ENCODE peak calls at places on chromosomes 16 and 17, in ten cellular contexts. E is fibroblast of mammary gland; R is activated CD8-positive, alpha-beta T cell treated with anti-CD3 and anti-CD28 coated beads for 36 hours; A is glutamatergic neuron; C is thoracic aorta; S is psoas muscle; P is RWPE1; V is A549; W is fibroblast of the aortic adventitia; D is progenitor cell of endocrine pancreas. K is an unnamed sample.

GRCh38 chr17:50267074-50267841 is 7.0 kb upstream of the TMEM92 start:
- DNase-seq in E (peak), R (no peak), A (no peak), C (no peak), S (peak), P (no peak), V (no peak), W (peak), D (no peak), K (no peak)

GRCh38 chr16:48503779-48504178 is 106.2 kb downstream of the N4BP1 start:
- DNase-seq in E (peak), R (no peak), A (no peak), C (no peak), S (peak), P (no peak), V (no peak), W (peak), D (no peak), K (peak)

GRCh38 chr17:17570798-17571716 is 20.5 kb downstream of the PEMT start:
- DNase-seq in E (no peak), R (no peak), A (no peak), C (no peak), S (no peak), P (no peak), V (no peak), W (no peak), D (no peak), K (no peak)

GRCh38 chr17:75124819-75125162 is 6.8 kb downstream of the NT5C start:
- DNase-seq in E (no peak), R (no peak), A (no peak), C (no peak), S (no peak), P (no peak), V (no peak), W (no peak), D (no peak), K (no peak)

GRCh38 chr17:36647598-36647997 is 46.2 kb downstream of the MRM1 start:
- DNase-seq in E (no peak), R (no peak), A (peak), C (no peak), S (no peak), P (no peak), V (no peak), W (no peak), D (no peak), K (no peak)

GRCh38 chr16:63385714-63386113 is 1349.5 kb upstream of the CDH8 start:
- DNase-seq in E (no peak), R (no peak), A (peak), C (no peak), S (no peak), P (no peak), V (no peak), W (no peak), D (no peak), K (no peak)

GRCh38 chr16:28195859-28196258 is 15.9 kb downstream of the XPO6 start:
- DNase-seq in E (no peak), R (no peak), A (no peak), C (no peak), S (no peak), P (no peak), V (no peak), W (no peak), D (no peak), K (no peak)

GRCh38 chr16:414395-415169 is 10.9 kb upstream of the RAB11FIP3 start:
- DNase-seq in E (no peak), R (no peak), A (no peak), C (no peak), S (no peak), P (no peak), V (no peak), W (no peak), D (no peak), K (no peak)

GRCh38 chr17:76597156-76598003 is 11.7 kb upstream of the ST6GALNAC2 start:
- DNase-seq in E (no peak), R (no peak), A (no peak), C (no peak), S (no peak), P (peak), V (no peak), W (no peak), D (no peak), K (no peak)

GRCh38 chr16:75252946-75253911 is 1.8 kb upstream of the BCAR1 start:
- DNase-seq in E (peak), R (no peak), A (no peak), C (no peak), S (no peak), P (no peak), V (no peak), W (peak), D (no peak), K (peak)

GRCh38 chr17:49748791-49749190 is 15.1 kb downstream of the FAM117A start:
- DNase-seq in E (no peak), R (peak), A (no peak), C (no peak), S (no peak), P (no peak), V (no peak), W (no peak), D (no peak), K (no peak)

GRCh38 chr17:50608700-50609375 is 25.8 kb upstream of the ABCC3 start:
- DNase-seq in E (no peak), R (no peak), A (peak), C (no peak), S (no peak), P (no peak), V (no peak), W (no peak), D (no peak), K (no peak)

GRCh38 chr16:1152651-1153259 is at the start of gene CACNA1H:
- DNase-seq in E (no peak), R (peak), A (peak), C (no peak), S (no peak), P (peak), V (peak), W (no peak), D (peak), K (no peak)

GRCh38 chr17:5785343-5785742 is 201.0 kb upstream of the NLRP1 start:
- DNase-seq in E (peak), R (no peak), A (no peak), C (no peak), S (no peak), P (peak), V (no peak), W (peak), D (no peak), K (no peak)

GRCh38 chr17:66953661-66954060 is 10.8 kb upstream of the CACNG4 start:
- DNase-seq in E (no peak), R (no peak), A (no peak), C (no peak), S (no peak), P (no peak), V (no peak), W (no peak), D (no peak), K (no peak)

GRCh38 chr16:86261379-86261778 is 248.9 kb upstream of the FOXF1 start:
- DNase-seq in E (peak), R (no peak), A (no peak), C (no peak), S (no peak), P (peak), V (no peak), W (peak), D (no peak), K (no peak)

GRCh38 chr17:10616502-10617119 is 40.5 kb downstream of the MYH3 start:
- DNase-seq in E (peak), R (peak), A (peak), C (peak), S (peak), P (peak), V (peak), W (peak), D (peak), K (peak)

GRCh38 chr17:73754886-73755285 is 110.6 kb upstream of the SDK2 start:
- DNase-seq in E (no peak), R (no peak), A (no peak), C (no peak), S (no peak), P (no peak), V (no peak), W (no peak), D (no peak), K (no peak)

GRCh38 chr16:27963471-27963965 is 100.0 kb downstream of the GSG1L start:
- DNase-seq in E (no peak), R (no peak), A (no peak), C (no peak), S (no peak), P (no peak), V (no peak), W (no peak), D (no peak), K (no peak)

GRCh38 chr16:1696863-1697262 is 9.1 kb upstream of the MAPK8IP3 start:
- DNase-seq in E (no peak), R (no peak), A (no peak), C (no peak), S (no peak), P (peak), V (no peak), W (no peak), D (no peak), K (no peak)

GRCh38 chr16:65698943-65699342 is 577.1 kb upstream of the CDH11 start:
- DNase-seq in E (no peak), R (no peak), A (no peak), C (no peak), S (no peak), P (no peak), V (no peak), W (peak), D (no peak), K (no peak)

GRCh38 chr17:72353502-72353901 is 232.7 kb downstream of the SOX9 start:
- DNase-seq in E (no peak), R (no peak), A (no peak), C (no peak), S (no peak), P (no peak), V (no peak), W (no peak), D (no peak), K (no peak)

GRCh38 chr17:77821114-77821513 is 137.4 kb upstream of the TNRC6C start:
- DNase-seq in E (no peak), R (peak), A (no peak), C (no peak), S (peak), P (no peak), V (no peak), W (no peak), D (no peak), K (no peak)

GRCh38 chr16:25033852-25034251 is 18.7 kb upstream of the ARHGAP17 start:
- DNase-seq in E (peak), R (no peak), A (no peak), C (no peak), S (no peak), P (no peak), V (no peak), W (peak), D (no peak), K (no peak)

GRCh38 chr16:82133798-82134197 is 36.2 kb downstream of the MPHOSPH6 start:
- DNase-seq in E (no peak), R (peak), A (no peak), C (no peak), S (no peak), P (no peak), V (no peak), W (no peak), D (no peak), K (no peak)

GRCh38 chr16:48963901-48964615 is 317.6 kb downstream of the CBLN1 start:
- DNase-seq in E (peak), R (no peak), A (no peak), C (no peak), S (no peak), P (peak), V (no peak), W (peak), D (no peak), K (no peak)

GRCh38 chr16:17348826-17349225 is 121.9 kb downstream of the XYLT1 start:
- DNase-seq in E (no peak), R (no peak), A (no peak), C (no peak), S (no peak), P (no peak), V (no peak), W (no peak), D (no peak), K (no peak)

GRCh38 chr16:27326738-27327585 is 13.2 kb downstream of the IL4R start:
- DNase-seq in E (peak), R (peak), A (peak), C (peak), S (peak), P (peak), V (peak), W (peak), D (no peak), K (peak)

GRCh38 chr16:88917915-88918627 is 51.6 kb upstream of the PABPN1L start:
- DNase-seq in E (no peak), R (no peak), A (no peak), C (no peak), S (no peak), P (no peak), V (no peak), W (no peak), D (no peak), K (no peak)

GRCh38 chr16:88913870-88914269 is 47.4 kb upstream of the PABPN1L start:
- DNase-seq in E (no peak), R (no peak), A (no peak), C (no peak), S (no peak), P (no peak), V (no peak), W (no peak), D (no peak), K (no peak)

GRCh38 chr16:88915639-88916327 is 49.3 kb upstream of the PABPN1L start:
- DNase-seq in E (no peak), R (no peak), A (no peak), C (no peak), S (no peak), P (no peak), V (no peak), W (no peak), D (no peak), K (no peak)

GRCh38 chr16:88914750-88915368 is 48.4 kb upstream of the PABPN1L start:
- DNase-seq in E (peak), R (no peak), A (no peak), C (no peak), S (peak), P (no peak), V (no peak), W (peak), D (no peak), K (no peak)

DNA sequence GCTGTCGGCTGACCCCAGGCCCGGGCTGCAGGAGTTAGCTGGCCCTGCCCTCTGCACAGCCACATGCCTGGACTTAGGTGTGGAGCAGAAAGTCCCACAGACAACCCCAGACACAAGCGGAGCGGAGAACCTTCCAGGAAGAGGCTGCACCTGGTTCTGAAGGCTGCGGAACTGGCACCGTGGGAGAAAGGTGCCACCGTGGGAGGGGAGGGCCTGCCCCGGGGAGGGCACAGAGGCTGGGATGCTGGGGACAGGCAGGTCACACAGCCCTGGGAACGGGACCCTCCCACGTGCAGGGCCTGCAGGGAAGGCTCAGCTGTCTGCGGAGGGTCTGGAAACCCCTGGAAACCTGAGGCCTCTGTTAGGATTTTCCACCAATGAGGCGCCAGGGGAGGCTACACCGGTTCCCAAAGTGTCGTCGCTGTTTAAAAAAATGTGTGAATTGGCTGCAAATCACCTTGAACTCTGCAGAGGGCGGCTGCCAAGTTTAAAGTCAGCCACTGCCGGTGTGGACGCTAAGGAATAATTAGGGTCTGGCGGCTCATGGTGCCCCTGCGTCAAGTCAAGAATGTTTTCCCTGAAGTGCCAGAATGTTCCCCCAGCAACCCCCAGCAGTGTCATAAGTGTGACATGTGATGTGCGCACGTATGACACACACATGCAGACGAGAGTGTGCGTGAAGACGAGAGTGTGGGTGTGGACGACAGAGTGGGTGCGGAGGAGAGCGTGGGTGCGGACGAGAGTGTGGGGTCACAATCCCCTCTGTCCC is 50.9 kb upstream of the PABPN1L start:
- DNase-seq in E (no peak), R (no peak), A (no peak), C (no peak), S (no peak), P (no peak), V (no peak), W (no peak), D (no peak), K (no peak)
- TF ChIP-seq CTCF in E (no peak), R (no peak), A (no peak), C (no peak), S (no peak), P (no peak), V (no peak), W (no peak), D (no peak), K (no peak)

GRCh38 chr17:40445769-40446468 is 2.7 kb downstream of the IGFBP4 start:
- DNase-seq in E (peak), R (no peak), A (no peak), C (no peak), S (no peak), P (no peak), V (peak), W (peak), D (no peak), K (no peak)
- TF ChIP-seq CTCF in E (peak), R (no peak), A (no peak), C (no peak), S (no peak), P (no peak), V (no peak), W (peak), D (peak), K (no peak)

GRCh38 chr17:57108656-57109392 is 23.8 kb downstream of the AKAP1 start:
- DNase-seq in E (no peak), R (no peak), A (peak), C (peak), S (peak), P (no peak), V (no peak), W (no peak), D (no peak), K (no peak)

GRCh38 chr17:57106836-57107497 is 21.9 kb downstream of the AKAP1 start:
- DNase-seq in E (no peak), R (no peak), A (no peak), C (no peak), S (no peak), P (no peak), V (no peak), W (no peak), D (no peak), K (no peak)

GRCh38 chr17:57104461-57105175 is 19.6 kb downstream of the AKAP1 start:
- DNase-seq in E (peak), R (no peak), A (no peak), C (no peak), S (no peak), P (no peak), V (no peak), W (no peak), D (no peak), K (no peak)

GRCh38 chr17:57107498-57108101 is 22.6 kb downstream of the AKAP1 start:
- DNase-seq in E (no peak), R (no peak), A (no peak), C (no peak), S (no peak), P (peak), V (no peak), W (no peak), D (no peak), K (no peak)

DNA sequence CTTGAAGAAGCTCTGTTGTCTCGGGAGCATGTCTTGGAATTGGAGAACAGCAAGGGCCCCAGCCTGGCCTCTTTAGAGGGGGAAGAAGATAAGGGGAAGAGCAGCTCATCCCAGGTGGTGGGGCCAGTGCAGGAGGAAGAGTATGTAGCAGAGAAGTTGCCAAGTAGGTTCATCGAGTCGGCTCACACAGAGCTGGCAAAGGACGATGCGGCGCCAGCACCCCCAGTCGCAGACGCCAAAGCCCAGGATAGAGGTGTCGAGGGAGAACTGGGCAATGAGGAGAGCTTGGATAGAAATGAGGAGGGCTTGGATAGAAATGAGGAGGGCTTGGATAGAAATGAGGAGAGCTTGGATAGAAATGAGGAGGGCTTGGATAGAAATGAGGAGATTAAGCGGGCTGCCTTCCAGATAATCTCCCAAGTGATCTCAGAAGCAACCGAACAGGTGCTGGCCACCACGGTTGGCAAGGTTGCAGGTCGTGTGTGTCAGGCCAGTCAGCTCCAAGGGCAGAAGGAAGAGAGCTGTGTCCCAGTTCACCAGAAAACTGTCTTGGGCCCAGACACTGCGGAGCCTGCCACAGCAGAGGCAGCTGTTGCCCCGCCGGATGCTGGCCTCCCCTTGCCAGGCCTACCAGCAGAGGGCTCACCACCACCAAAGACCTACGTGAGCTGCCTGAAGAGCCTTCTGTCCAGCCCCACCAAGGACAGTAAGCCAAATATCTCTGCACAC is 21.2 kb downstream of the AKAP1 start:
- DNase-seq in E (no peak), R (no peak), A (no peak), C (no peak), S (peak), P (no peak), V (no peak), W (no peak), D (peak), K (no peak)
- TF ChIP-seq CTCF in E (peak), R (no peak), A (no peak), C (peak), S (peak), P (no peak), V (peak), W (no peak), D (peak), K (peak)

GRCh38 chr17:7561028-7561575 is 617 bp upstream of the SENP3 start:
- DNase-seq in E (peak), R (peak), A (peak), C (peak), S (peak), P (peak), V (peak), W (peak), D (peak), K (peak)

GRCh38 chr17:7559307-7560171 is 989 bp downstream of the TNFSF13 start:
- DNase-seq in E (no peak), R (peak), A (no peak), C (no peak), S (no peak), P (no peak), V (no peak), W (no peak), D (no peak), K (no peak)

GRCh38 chr17:7558544-7559306 is at the start of gene TNFSF13:
- DNase-seq in E (no peak), R (peak), A (no peak), C (no peak), S (peak), P (no peak), V (no peak), W (no peak), D (no peak), K (no peak)

GRCh38 chr17:7561589-7562207 is at the start of gene SENP3:
- DNase-seq in E (peak), R (peak), A (peak), C (no peak), S (peak), P (peak), V (peak), W (peak), D (peak), K (peak)

DNA sequence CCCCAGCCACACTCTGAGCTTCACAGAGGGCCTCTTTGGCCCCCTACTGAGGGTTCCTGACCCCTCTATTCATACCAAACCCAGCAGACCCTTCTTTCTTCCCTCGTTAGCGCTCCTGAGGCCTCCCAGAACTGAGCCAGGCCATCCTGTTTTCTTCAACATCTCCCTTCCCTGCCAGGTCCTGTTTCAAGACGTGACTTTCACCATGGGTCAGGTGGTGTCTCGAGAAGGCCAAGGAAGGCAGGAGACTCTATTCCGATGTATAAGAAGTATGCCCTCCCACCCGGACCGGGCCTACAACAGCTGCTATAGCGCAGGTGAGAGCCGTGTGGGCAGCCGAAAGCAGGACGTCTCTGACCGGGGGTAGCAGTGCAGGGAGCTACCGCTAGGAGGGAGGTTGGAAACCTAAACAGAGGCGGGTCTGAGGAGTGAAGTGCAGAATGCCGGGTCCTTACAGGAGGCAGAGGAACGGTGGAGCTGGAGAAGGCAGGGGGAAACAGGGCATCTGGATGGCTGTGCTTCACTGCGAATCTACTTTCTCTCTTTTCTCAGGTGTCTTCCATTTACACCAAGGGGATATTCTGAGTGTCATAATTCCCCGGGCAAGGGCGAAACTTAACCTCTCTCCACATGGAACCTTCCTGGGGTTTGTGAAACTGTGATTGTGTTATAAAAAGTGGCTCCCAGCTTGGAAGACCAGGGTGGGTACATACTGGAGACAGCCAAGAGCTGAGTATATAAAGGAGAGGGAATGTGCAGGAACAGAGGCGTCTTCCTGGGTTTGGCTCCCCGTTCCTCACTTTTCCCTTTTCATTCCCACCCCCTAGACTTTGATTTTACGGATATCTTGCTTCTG is 1.3 kb upstream of the SENP3 start:
- DNase-seq in E (peak), R (peak), A (peak), C (no peak), S (peak), P (no peak), V (peak), W (peak), D (peak), K (no peak)
- TF ChIP-seq CTCF in E (peak), R (no peak), A (peak), C (peak), S (peak), P (no peak), V (no peak), W (peak), D (peak), K (peak)

K was measured in osteocyte.